ENCODE peak calls at places on chromosomes 4 and X, in six cellular contexts. One of them, this sample, is unnamed.

GRCh38 chr4:85102606-85103005 is 136.1 kb upstream of the WDFY3 start:
- DNase-seq in AG09319: no peak
- DNase-seq in fibroblast of the aortic adventitia: no peak
- DNase-seq in mucosa of descending colon: no peak
- DNase-seq in epithelial cell of proximal tubule: no peak
- DNase-seq in heart left ventricle: no peak
- DNase-seq in this sample: no peak

GRCh38 chr4:172830295-172830764 is 338.3 kb upstream of the GALNT7 start:
- DNase-seq in AG09319: no peak
- DNase-seq in fibroblast of the aortic adventitia: peak; percentile 40
- DNase-seq in mucosa of descending colon: no peak
- DNase-seq in epithelial cell of proximal tubule: no peak
- DNase-seq in heart left ventricle: no peak
- DNase-seq in this sample: no peak

GRCh38 chr4:106038012-106038411 is 142.7 kb downstream of the NPNT start:
- DNase-seq in AG09319: no peak
- DNase-seq in fibroblast of the aortic adventitia: no peak
- DNase-seq in mucosa of descending colon: no peak
- DNase-seq in epithelial cell of proximal tubule: no peak
- DNase-seq in heart left ventricle: no peak
- DNase-seq in this sample: no peak

GRCh38 chr4:176875441-176875930 is 82.8 kb upstream of the VEGFC start:
- DNase-seq in AG09319: no peak
- DNase-seq in fibroblast of the aortic adventitia: peak; percentile 7
- DNase-seq in mucosa of descending colon: no peak
- DNase-seq in epithelial cell of proximal tubule: no peak
- DNase-seq in heart left ventricle: no peak
- DNase-seq in this sample: no peak

GRCh38 chr4:121696641-121697461 is at the start of gene ANXA5:
- DNase-seq in AG09319: peak; percentile 83
- DNase-seq in fibroblast of the aortic adventitia: peak; percentile 85
- DNase-seq in mucosa of descending colon: peak; percentile 92
- DNase-seq in epithelial cell of proximal tubule: no peak
- DNase-seq in heart left ventricle: peak; percentile 96
- DNase-seq in this sample: peak; percentile 87

GRCh38 chr4:125041372-125041930 is 273.3 kb upstream of the FAT4 start:
- DNase-seq in AG09319: no peak
- DNase-seq in fibroblast of the aortic adventitia: peak; percentile 46
- DNase-seq in mucosa of descending colon: no peak
- DNase-seq in epithelial cell of proximal tubule: no peak
- DNase-seq in heart left ventricle: no peak
- DNase-seq in this sample: no peak

GRCh38 chr4:26589699-26590098 is 5.8 kb downstream of the TBC1D19 start:
- DNase-seq in AG09319: no peak
- DNase-seq in fibroblast of the aortic adventitia: no peak
- DNase-seq in mucosa of descending colon: no peak
- DNase-seq in epithelial cell of proximal tubule: no peak
- DNase-seq in heart left ventricle: no peak
- DNase-seq in this sample: no peak

GRCh38 chr4:176729489-176729888 is 63.2 kb downstream of the VEGFC start:
- DNase-seq in AG09319: no peak
- DNase-seq in fibroblast of the aortic adventitia: peak; percentile 31
- DNase-seq in mucosa of descending colon: no peak
- DNase-seq in epithelial cell of proximal tubule: no peak
- DNase-seq in heart left ventricle: no peak
- DNase-seq in this sample: no peak

GRCh38 chrX:41655631-41656030 is 33.1 kb upstream of the GPR34 start:
- DNase-seq in AG09319: no peak
- DNase-seq in fibroblast of the aortic adventitia: no peak
- DNase-seq in mucosa of descending colon: no peak
- DNase-seq in epithelial cell of proximal tubule: no peak
- DNase-seq in heart left ventricle: no peak
- DNase-seq in this sample: no peak

GRCh38 chr4:26206339-26206738 is 114.5 kb upstream of the RBPJ start:
- DNase-seq in AG09319: peak; percentile 44
- DNase-seq in fibroblast of the aortic adventitia: peak; percentile 99
- DNase-seq in mucosa of descending colon: no peak
- DNase-seq in epithelial cell of proximal tubule: no peak
- DNase-seq in heart left ventricle: no peak
- DNase-seq in this sample: no peak

GRCh38 chr4:119977546-119977945 is 89.1 kb downstream of the MAD2L1 start:
- DNase-seq in AG09319: no peak
- DNase-seq in fibroblast of the aortic adventitia: no peak
- DNase-seq in mucosa of descending colon: no peak
- DNase-seq in epithelial cell of proximal tubule: no peak
- DNase-seq in heart left ventricle: no peak
- DNase-seq in this sample: no peak

GRCh38 chr4:11011249-11011648 is 326.7 kb upstream of the CLNK start:
- DNase-seq in AG09319: no peak
- DNase-seq in fibroblast of the aortic adventitia: no peak
- DNase-seq in mucosa of descending colon: no peak
- DNase-seq in epithelial cell of proximal tubule: no peak
- DNase-seq in heart left ventricle: no peak
- DNase-seq in this sample: no peak

GRCh38 chrX:104324461-104324860 is 69.7 kb upstream of the ESX1 start:
- DNase-seq in AG09319: no peak
- DNase-seq in fibroblast of the aortic adventitia: no peak
- DNase-seq in mucosa of descending colon: no peak
- DNase-seq in epithelial cell of proximal tubule: no peak
- DNase-seq in heart left ventricle: no peak
- DNase-seq in this sample: no peak

GRCh38 chr4:2484993-2485392 is 16.1 kb downstream of the RNF4 start:
- DNase-seq in AG09319: no peak
- DNase-seq in fibroblast of the aortic adventitia: peak; percentile 34
- DNase-seq in mucosa of descending colon: peak; percentile 88
- DNase-seq in epithelial cell of proximal tubule: no peak
- DNase-seq in heart left ventricle: peak; percentile 87
- DNase-seq in this sample: no peak

GRCh38 chr4:37383579-37384229 is 139.2 kb downstream of the NWD2 start:
- DNase-seq in AG09319: no peak
- DNase-seq in fibroblast of the aortic adventitia: peak; percentile 7
- DNase-seq in mucosa of descending colon: no peak
- DNase-seq in epithelial cell of proximal tubule: no peak
- DNase-seq in heart left ventricle: no peak
- DNase-seq in this sample: no peak

GRCh38 chr4:8132400-8132799 is 26.2 kb downstream of the ABLIM2 start:
- DNase-seq in AG09319: no peak
- DNase-seq in fibroblast of the aortic adventitia: no peak
- DNase-seq in mucosa of descending colon: no peak
- DNase-seq in epithelial cell of proximal tubule: no peak
- DNase-seq in heart left ventricle: no peak
- DNase-seq in this sample: no peak

GRCh38 chrX:72620550-72621145 is 48.0 kb upstream of the HDAC8 start:
- DNase-seq in AG09319: peak; percentile 22
- DNase-seq in fibroblast of the aortic adventitia: peak; percentile 75
- DNase-seq in mucosa of descending colon: no peak
- DNase-seq in epithelial cell of proximal tubule: peak; percentile 42
- DNase-seq in heart left ventricle: no peak
- DNase-seq in this sample: no peak

GRCh38 chr4:102586644-102587021 is 85.5 kb downstream of the NFKB1 start:
- DNase-seq in AG09319: no peak
- DNase-seq in fibroblast of the aortic adventitia: no peak
- DNase-seq in mucosa of descending colon: no peak
- DNase-seq in epithelial cell of proximal tubule: no peak
- DNase-seq in heart left ventricle: no peak
- DNase-seq in this sample: no peak

GRCh38 chr4:48943387-48943786 is 36.8 kb upstream of the OCIAD2 start:
- DNase-seq in AG09319: no peak
- DNase-seq in fibroblast of the aortic adventitia: no peak
- DNase-seq in mucosa of descending colon: no peak
- DNase-seq in epithelial cell of proximal tubule: no peak
- DNase-seq in heart left ventricle: no peak
- DNase-seq in this sample: no peak

GRCh38 chr4:98784947-98785693 is 126.7 kb upstream of the TSPAN5 start:
- DNase-seq in AG09319: no peak
- DNase-seq in fibroblast of the aortic adventitia: no peak
- DNase-seq in mucosa of descending colon: no peak
- DNase-seq in epithelial cell of proximal tubule: no peak
- DNase-seq in heart left ventricle: no peak
- DNase-seq in this sample: no peak

GRCh38 chr4:94507708-94508107 is 56.0 kb downstream of the PDLIM5 start:
- DNase-seq in AG09319: no peak
- DNase-seq in fibroblast of the aortic adventitia: peak; percentile 92
- DNase-seq in mucosa of descending colon: no peak
- DNase-seq in epithelial cell of proximal tubule: peak; percentile 78
- DNase-seq in heart left ventricle: no peak
- DNase-seq in this sample: no peak

GRCh38 chr4:140996757-140997156 is 136.5 kb downstream of the RNF150 start:
- DNase-seq in AG09319: peak; percentile 25
- DNase-seq in fibroblast of the aortic adventitia: peak; percentile 6
- DNase-seq in mucosa of descending colon: no peak
- DNase-seq in epithelial cell of proximal tubule: peak; percentile 89
- DNase-seq in heart left ventricle: no peak
- DNase-seq in this sample: no peak

GRCh38 chrX:82813671-82814078 is 694.4 kb upstream of the POU3F4 start:
- DNase-seq in AG09319: no peak
- DNase-seq in fibroblast of the aortic adventitia: peak; percentile 34
- DNase-seq in mucosa of descending colon: no peak
- DNase-seq in epithelial cell of proximal tubule: peak; percentile 93
- DNase-seq in heart left ventricle: no peak
- DNase-seq in this sample: no peak

GRCh38 chr4:64588507-64588906 is 179.3 kb upstream of the TECRL start:
- DNase-seq in AG09319: no peak
- DNase-seq in fibroblast of the aortic adventitia: no peak
- DNase-seq in mucosa of descending colon: no peak
- DNase-seq in epithelial cell of proximal tubule: no peak
- DNase-seq in heart left ventricle: no peak
- DNase-seq in this sample: no peak

GRCh38 chr4:36349904-36350554 is 68.6 kb downstream of the DTHD1 start:
- DNase-seq in AG09319: no peak
- DNase-seq in fibroblast of the aortic adventitia: no peak
- DNase-seq in mucosa of descending colon: no peak
- DNase-seq in epithelial cell of proximal tubule: no peak
- DNase-seq in heart left ventricle: no peak
- DNase-seq in this sample: no peak

GRCh38 chr4:114688063-114688462 is 89.5 kb downstream of the UGT8 start:
- DNase-seq in AG09319: no peak
- DNase-seq in fibroblast of the aortic adventitia: no peak
- DNase-seq in mucosa of descending colon: no peak
- DNase-seq in epithelial cell of proximal tubule: no peak
- DNase-seq in heart left ventricle: no peak
- DNase-seq in this sample: no peak

GRCh38 chr4:102569200-102569599 is 68.0 kb downstream of the NFKB1 start:
- DNase-seq in AG09319: no peak
- DNase-seq in fibroblast of the aortic adventitia: peak; percentile 77
- DNase-seq in mucosa of descending colon: no peak
- DNase-seq in epithelial cell of proximal tubule: no peak
- DNase-seq in heart left ventricle: no peak
- DNase-seq in this sample: no peak

GRCh38 chr4:8255698-8256441 is 13.7 kb upstream of the HTRA3 start:
- DNase-seq in AG09319: no peak
- DNase-seq in fibroblast of the aortic adventitia: peak; percentile 75
- DNase-seq in mucosa of descending colon: no peak
- DNase-seq in epithelial cell of proximal tubule: no peak
- DNase-seq in heart left ventricle: peak; percentile 59
- DNase-seq in this sample: no peak

GRCh38 chr4:76488905-76489798 is 54.1 kb downstream of the SHROOM3 start:
- DNase-seq in AG09319: no peak
- DNase-seq in fibroblast of the aortic adventitia: no peak
- DNase-seq in mucosa of descending colon: no peak
- DNase-seq in epithelial cell of proximal tubule: no peak
- DNase-seq in heart left ventricle: no peak
- DNase-seq in this sample: no peak

GRCh38 chrX:112628288-112628687 is 51.5 kb downstream of the LHFPL1 start:
- DNase-seq in AG09319: no peak
- DNase-seq in fibroblast of the aortic adventitia: no peak
- DNase-seq in mucosa of descending colon: no peak
- DNase-seq in epithelial cell of proximal tubule: no peak
- DNase-seq in heart left ventricle: no peak
- DNase-seq in this sample: no peak

GRCh38 chr4:166594326-166594946 is 639.9 kb downstream of the SPOCK3 start:
- DNase-seq in AG09319: no peak
- DNase-seq in fibroblast of the aortic adventitia: peak; percentile 76
- DNase-seq in mucosa of descending colon: no peak
- DNase-seq in epithelial cell of proximal tubule: no peak
- DNase-seq in heart left ventricle: no peak
- DNase-seq in this sample: peak; percentile 25

GRCh38 chr4:184295206-184295605 is 77.5 kb upstream of the ENPP6 start:
- DNase-seq in AG09319: no peak
- DNase-seq in fibroblast of the aortic adventitia: no peak
- DNase-seq in mucosa of descending colon: no peak
- DNase-seq in epithelial cell of proximal tubule: no peak
- DNase-seq in heart left ventricle: no peak
- DNase-seq in this sample: no peak
- TF ChIP-seq CTCF in AG09319: no peak
- TF ChIP-seq CTCF in fibroblast of the aortic adventitia: no peak
- TF ChIP-seq CTCF in mucosa of descending colon: no peak
- TF ChIP-seq CTCF in epithelial cell of proximal tubule: no peak
- TF ChIP-seq CTCF in heart left ventricle: no peak
- TF ChIP-seq CTCF in this sample: no peak

DNA sequence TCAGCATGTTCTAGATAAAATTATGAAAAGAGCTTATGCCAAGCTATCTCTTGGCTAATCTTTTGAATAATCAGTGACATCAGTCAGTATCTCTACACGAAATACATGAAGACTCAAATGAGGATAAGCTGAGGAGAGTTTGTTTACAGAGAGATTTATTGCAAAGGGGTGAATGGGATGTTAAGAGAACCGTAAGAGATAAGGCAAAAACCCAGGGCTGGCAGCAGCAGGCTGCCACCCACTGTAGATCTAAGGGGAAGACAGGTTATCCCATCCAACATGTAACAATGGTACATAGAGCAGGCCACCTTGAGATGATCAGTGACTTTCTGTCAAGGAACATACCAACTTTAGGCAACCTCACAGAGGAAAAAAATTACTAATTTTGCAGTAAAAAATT is 432.1 kb upstream of the NR3C2 start:
- DNase-seq in AG09319: no peak
- DNase-seq in fibroblast of the aortic adventitia: no peak
- DNase-seq in mucosa of descending colon: no peak
- DNase-seq in epithelial cell of proximal tubule: no peak
- DNase-seq in heart left ventricle: no peak
- DNase-seq in this sample: no peak
- TF ChIP-seq CTCF in AG09319: no peak
- TF ChIP-seq CTCF in fibroblast of the aortic adventitia: no peak
- TF ChIP-seq CTCF in mucosa of descending colon: no peak
- TF ChIP-seq CTCF in epithelial cell of proximal tubule: peak; percentile 49
- TF ChIP-seq CTCF in heart left ventricle: no peak
- TF ChIP-seq CTCF in this sample: no peak

GRCh38 chrX:102517331-102517730 is 792 bp upstream of the TMSB15A start:
- DNase-seq in AG09319: no peak
- DNase-seq in fibroblast of the aortic adventitia: peak; percentile 34
- DNase-seq in mucosa of descending colon: no peak
- DNase-seq in epithelial cell of proximal tubule: no peak
- DNase-seq in heart left ventricle: no peak
- DNase-seq in this sample: no peak
- TF ChIP-seq CTCF in AG09319: no peak
- TF ChIP-seq CTCF in fibroblast of the aortic adventitia: peak; percentile 20
- TF ChIP-seq CTCF in mucosa of descending colon: no peak
- TF ChIP-seq CTCF in epithelial cell of proximal tubule: peak; percentile 22
- TF ChIP-seq CTCF in heart left ventricle: no peak
- TF ChIP-seq CTCF in this sample: no peak

DNA sequence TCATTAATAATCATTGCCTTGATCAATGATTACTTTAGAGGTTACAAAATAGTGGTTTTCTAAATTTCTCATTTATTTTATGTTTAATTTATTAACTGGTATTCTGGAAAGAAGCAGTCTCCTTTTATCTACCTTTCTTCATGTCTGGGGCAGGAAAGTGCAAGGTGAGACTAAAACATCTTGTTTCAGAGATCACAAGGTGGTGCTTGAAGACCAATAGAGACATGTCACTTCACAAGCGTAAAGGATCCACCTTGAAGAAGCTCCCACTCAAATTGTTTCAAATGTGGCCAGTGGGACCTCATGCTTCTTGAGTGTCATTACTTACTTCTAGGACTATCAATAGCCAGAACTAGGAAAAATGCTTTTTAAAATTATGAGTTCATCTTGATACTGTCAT is 1568.7 kb downstream of the RPA4 start:
- DNase-seq in AG09319: no peak
- DNase-seq in fibroblast of the aortic adventitia: no peak
- DNase-seq in mucosa of descending colon: no peak
- DNase-seq in epithelial cell of proximal tubule: no peak
- DNase-seq in heart left ventricle: no peak
- DNase-seq in this sample: no peak
- TF ChIP-seq CTCF in AG09319: no peak
- TF ChIP-seq CTCF in fibroblast of the aortic adventitia: no peak
- TF ChIP-seq CTCF in mucosa of descending colon: no peak
- TF ChIP-seq CTCF in epithelial cell of proximal tubule: no peak
- TF ChIP-seq CTCF in heart left ventricle: no peak
- TF ChIP-seq CTCF in this sample: no peak

This sample was measured in glutamatergic neuron.